ENCODE peak calls at places on chromosomes 1 and 21, in seven cellular contexts. R is suprapubic skin, S is mesendoderm, O is NCI-H2029 treated with DMSO at 0.1 percent for 48 hours, F is heart right ventricle, T is dermis blood vessel endothelial cell, W is type B pancreatic cell. X is an unnamed sample.

GRCh38 chr21:45969921-45970673 is 11.5 kb upstream of the COL6A1 start:
- DNase-seq in S (no peak), W (no peak), R (peak; percentile 65), O (no peak), T (no peak), F (no peak), X (no peak)

GRCh38 chr1:151058682-151059341 is 610 bp downstream of the CDC42SE1 start:
- DNase-seq in S (peak; percentile 76), R (peak; percentile 83), W (no peak), F (no peak), T (peak; percentile 31), O (peak; percentile 11), X (peak; percentile 38)

GRCh38 chr1:92923664-92924063 is 37.6 kb downstream of the DIPK1A start:
- DNase-seq in S (no peak), O (no peak), R (no peak), F (no peak), W (no peak), T (no peak), X (no peak)

GRCh38 chr1:56064705-56065104 is 514.7 kb downstream of the PLPP3 start:
- DNase-seq in R (no peak), W (no peak), F (no peak), O (no peak), T (no peak), S (no peak), X (no peak)

GRCh38 chr1:8642114-8642513 is 175.3 kb downstream of the RERE start:
- DNase-seq in R (no peak), S (no peak), F (no peak), O (no peak), W (no peak), T (no peak), X (no peak)

GRCh38 chr1:8937701-8938100 is 8.0 kb upstream of the CA6 start:
- DNase-seq in W (no peak), O (no peak), S (no peak), F (no peak), T (no peak), R (no peak), X (no peak)

GRCh38 chr1:233304489-233305102 is 9.1 kb upstream of the PCNX2 start:
- DNase-seq in T (peak; percentile 38), R (no peak), F (no peak), W (no peak), S (no peak), O (no peak), X (no peak)

GRCh38 chr1:65259816-65260215 is 49.5 kb upstream of the DNAJC6 start:
- DNase-seq in F (no peak), R (no peak), W (no peak), O (no peak), S (no peak), T (no peak), X (no peak)

GRCh38 chr1:235875236-235875635 is 8.5 kb upstream of the LYST start:
- DNase-seq in T (no peak), O (no peak), W (no peak), F (no peak), R (no peak), S (no peak), X (no peak)

GRCh38 chr1:42975038-42975437 is 16.4 kb upstream of the SLC2A1 start:
- DNase-seq in F (no peak), T (no peak), R (no peak), O (no peak), S (no peak), W (no peak), X (no peak)

GRCh38 chr1:161333166-161333565 is 19.0 kb downstream of the SDHC start:
- DNase-seq in W (no peak), S (no peak), F (no peak), T (no peak), O (no peak), R (no peak), X (no peak)

GRCh38 chr1:31703431-31704260 is at the start of gene COL16A1:
- DNase-seq in F (peak; percentile 81), W (no peak), R (peak; percentile 93), S (peak; percentile 54), O (no peak), T (no peak), X (no peak)

GRCh38 chr21:41759926-41760325 is 6.9 kb downstream of the RIPK4 start:
- DNase-seq in F (no peak), S (no peak), O (no peak), R (no peak), W (no peak), T (no peak), X (no peak)

GRCh38 chr21:31520506-31521163 is 138.9 kb upstream of the SOD1 start:
- DNase-seq in R (no peak), F (no peak), W (no peak), S (no peak), T (no peak), O (no peak), X (no peak)

GRCh38 chr1:19416145-19416544 is 69.2 kb downstream of the CAPZB start:
- DNase-seq in F (no peak), T (no peak), W (no peak), S (no peak), R (no peak), O (no peak), X (no peak)

GRCh38 chr1:39269791-39270342 is 65.4 kb downstream of the MACF1 start:
- DNase-seq in R (no peak), S (peak; percentile 76), O (peak; percentile 97), T (no peak), W (no peak), F (no peak), X (no peak)

GRCh38 chr1:6111571-6111970 is 65.9 kb downstream of the KCNAB2 start:
- DNase-seq in F (peak; percentile 8), R (no peak), W (no peak), S (no peak), T (no peak), O (peak; percentile 16), X (no peak)

GRCh38 chr21:25273945-25274344 is 333.3 kb downstream of the MRPL39 start:
- DNase-seq in O (no peak), T (no peak), R (no peak), F (no peak), S (no peak), W (no peak), X (no peak)

GRCh38 chr21:36697473-36698159 is 1.3 kb upstream of the SIM2 start:
- DNase-seq in R (no peak), W (no peak), T (no peak), F (no peak), S (peak; percentile 80), O (no peak), X (no peak)

GRCh38 chr1:111332190-111332589 is 41.5 kb downstream of the CHIA start:
- DNase-seq in O (no peak), S (no peak), T (no peak), W (no peak), F (no peak), R (no peak), X (no peak)

X was measured in neuronal stem cell.